ENCODE peak calls at places on chromosomes 11 and 22, in six cellular contexts. P, K, X, H, O and M are unnamed samples.

GRCh38 chr22:48646216-48646925 is 1181.3 kb downstream of the BRD1 start:
- DNase-seq in O (no peak), K (no peak), P (no peak), X (no peak), H (no peak), M (no peak)

GRCh38 chr11:119436093-119436492 is 13.1 kb upstream of the THY1 start:
- DNase-seq in H (no peak), O (no peak), P (no peak), K (no peak), X (no peak), M (no peak)

GRCh38 chr11:104113541-104113940 is 50.4 kb downstream of the PDGFD start:
- DNase-seq in O (no peak), H (no peak), K (no peak), X (no peak), P (no peak), M (no peak)

GRCh38 chr11:130866831-130867230 is 49.4 kb downstream of the SNX19 start:
- DNase-seq in O (no peak), K (no peak), H (no peak), P (no peak), X (no peak), M (no peak)

GRCh38 chr11:65609236-65609635 is 4.8 kb downstream of the MAP3K11 start:
- DNase-seq in P (no peak), H (no peak), O (no peak), X (no peak), K (no peak), M (no peak)

GRCh38 chr11:96215094-96215782 is 127.8 kb downstream of the MAML2 start:
- DNase-seq in O (peak), H (no peak), X (no peak), K (no peak), P (no peak), M (peak)

GRCh38 chr22:19488884-19489843 is 9.4 kb downstream of the CDC45 start:
- DNase-seq in K (no peak), H (no peak), P (no peak), X (no peak), O (peak), M (peak)

GRCh38 chr11:2589538-2589934 is 110.3 kb downstream of the KCNQ1OT1 start:
- DNase-seq in K (no peak), O (no peak), H (no peak), P (no peak), X (no peak), M (no peak)

GRCh38 chr11:88355887-88356286 is 18.4 kb upstream of the CTSC start:
- DNase-seq in X (no peak), O (no peak), H (no peak), K (no peak), P (no peak), M (no peak)

GRCh38 chr11:118003021-118003423 is 16.8 kb downstream of the IL10RA start:
- DNase-seq in X (no peak), H (no peak), K (peak), P (no peak), O (peak), M (no peak)

GRCh38 chr22:43078522-43078921 is 10.7 kb downstream of the TTLL1 start:
- DNase-seq in X (no peak), P (no peak), H (no peak), O (peak), K (no peak), M (no peak)

GRCh38 chr11:101807521-101807920 is 107.3 kb upstream of the CEP126 start:
- DNase-seq in H (no peak), O (no peak), P (no peak), K (no peak), X (no peak), M (no peak)

DNA sequence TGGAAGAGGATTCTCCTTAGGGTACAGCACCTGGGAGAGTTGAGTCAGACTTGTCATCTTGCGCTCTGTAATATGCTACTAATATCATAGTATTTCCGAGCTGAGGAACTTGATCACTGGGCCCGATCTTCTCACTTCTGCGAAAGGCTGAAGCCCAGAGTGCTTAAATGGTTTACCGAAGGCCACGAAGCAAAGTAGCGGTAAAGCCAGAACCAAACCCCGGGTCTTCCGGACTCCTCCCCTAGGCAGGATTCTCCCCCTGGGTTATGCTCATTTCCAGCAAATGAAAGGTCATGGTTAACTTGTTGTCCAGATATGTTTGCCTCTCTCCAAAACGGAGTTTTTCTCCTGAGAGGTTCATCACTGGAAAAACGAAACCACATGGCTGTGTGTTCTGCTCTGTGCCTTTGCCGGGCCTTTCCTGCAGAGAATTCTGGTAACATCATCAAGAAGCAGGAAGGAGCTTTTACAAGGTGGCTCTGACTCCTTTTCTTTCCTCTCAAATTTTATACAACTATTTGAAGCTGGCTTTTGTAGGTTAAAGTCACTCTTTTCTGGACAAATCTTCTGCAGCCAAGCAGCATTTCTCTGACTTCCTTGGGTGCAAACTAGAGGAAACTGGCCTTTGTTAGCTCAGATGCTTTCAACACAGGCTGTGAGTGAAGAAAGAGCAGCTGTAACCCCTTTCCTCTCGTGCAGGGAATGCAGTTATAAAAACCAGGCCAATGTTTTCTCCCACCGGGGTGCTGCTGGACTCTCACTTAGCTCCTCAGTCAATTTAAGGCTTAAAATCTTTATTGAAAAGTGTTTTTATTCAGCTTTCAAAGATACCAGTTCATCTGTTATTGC is 35.5 kb downstream of the UBASH3B start:
- DNase-seq in O (peak), H (no peak), X (no peak), P (no peak), K (no peak), M (no peak)
- H3K4me3 ChIP-seq in O (no peak), H (peak), X (no peak), P (no peak), K (peak), M (no peak)

DNA sequence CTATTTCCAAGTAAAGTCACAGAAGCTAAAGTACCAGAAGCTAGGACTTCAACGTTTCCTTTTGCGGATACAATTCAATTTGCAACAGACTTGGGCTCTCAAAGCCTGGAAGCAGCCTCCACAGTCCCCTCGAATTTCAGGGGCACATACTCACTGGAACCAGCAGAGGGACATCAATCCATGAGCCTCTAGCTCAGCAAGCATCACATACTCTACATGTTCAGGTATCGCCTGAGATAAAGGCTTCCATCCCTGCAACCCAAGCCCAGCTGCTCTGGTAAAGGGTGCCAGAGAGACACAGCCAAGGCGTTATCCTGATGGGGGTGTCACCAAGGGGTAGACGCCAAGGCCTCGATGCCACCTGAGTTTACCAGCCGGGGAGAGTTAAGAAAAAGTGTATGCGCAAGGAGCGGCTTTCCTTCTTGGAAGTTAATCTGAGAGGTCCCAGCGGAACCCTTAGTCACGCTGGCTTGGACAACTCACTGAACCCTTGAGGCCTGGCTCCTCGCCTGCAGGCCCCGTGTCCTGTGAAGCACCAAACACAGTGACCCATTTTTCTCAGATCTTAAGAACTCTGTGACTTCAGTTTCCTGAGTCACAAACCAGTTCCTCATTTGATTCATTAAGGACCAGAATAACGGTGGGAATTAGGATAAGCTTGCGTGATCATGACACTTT is 13.0 kb downstream of the LTO1 start:
- DNase-seq in H (peak), X (no peak), O (no peak), P (no peak), K (no peak), M (no peak)
- H3K27ac ChIP-seq in H (no peak), X (no peak), O (no peak), P (no peak), K (no peak), M (no peak)

GRCh38 chr22:39245130-39246039 is 603 bp upstream of the PDGFB start:
- DNase-seq in O (no peak), P (no peak), K (no peak), H (peak), X (no peak), M (no peak)

GRCh38 chr22:39244496-39245129 is at the start of gene PDGFB:
- DNase-seq in X (no peak), K (no peak), H (peak), P (no peak), O (no peak), M (no peak)

GRCh38 chr22:39242809-39243442 is 1.9 kb downstream of the PDGFB start:
- DNase-seq in K (no peak), H (peak), X (no peak), O (no peak), P (no peak), M (no peak)

GRCh38 chr22:39243443-39244072 is 1.2 kb downstream of the PDGFB start:
- DNase-seq in P (no peak), H (peak), K (no peak), O (no peak), X (no peak), M (no peak)

GRCh38 chr22:39244073-39244495 is 698 bp downstream of the PDGFB start:
- DNase-seq in X (no peak), H (peak), O (no peak), K (no peak), P (no peak), M (no peak)
- H3K4me3 ChIP-seq in X (peak), H (peak), O (no peak), K (peak), P (peak), M (no peak)

GRCh38 chr11:63929616-63930015 is 9.2 kb upstream of the NAA40 start:
- DNase-seq in K (no peak), P (no peak), H (no peak), X (no peak), O (no peak), M (no peak)
- H3K27ac ChIP-seq in K (no peak), P (no peak), H (no peak), X (no peak), O (no peak), M (no peak)

GRCh38 chr11:128890543-128891409 is at the start of gene KCNJ5:
- DNase-seq in X (no peak), O (peak), K (no peak), H (peak), P (no peak), M (no peak)
- H3K4me3 ChIP-seq in X (peak), O (no peak), K (peak), H (peak), P (peak), M (peak)

DNA sequence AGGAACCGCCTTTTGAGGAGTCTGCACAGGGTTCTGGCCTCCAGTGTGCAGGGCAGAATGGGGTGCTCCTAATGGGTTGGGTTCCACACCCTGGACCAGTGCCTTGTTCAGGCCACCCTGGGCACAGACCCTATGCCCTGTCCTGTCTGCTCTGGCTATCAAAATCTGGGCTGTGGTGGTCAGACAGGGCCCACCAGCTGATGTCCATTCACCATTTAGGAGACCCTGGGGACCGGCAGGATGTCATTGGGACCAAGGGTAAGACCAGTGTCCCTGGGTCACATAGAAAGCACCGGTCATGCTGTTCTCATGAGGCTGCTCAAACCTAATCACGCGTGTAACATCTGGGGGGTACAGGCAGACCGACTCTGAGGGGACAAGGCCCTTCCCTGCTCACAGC is 37.3 kb downstream of the PARVG start:
- DNase-seq in H (no peak), K (no peak), O (no peak), P (no peak), X (no peak), M (no peak)
- H3K27ac ChIP-seq in H (no peak), K (no peak), O (no peak), P (no peak), X (no peak), M (no peak)

DNA sequence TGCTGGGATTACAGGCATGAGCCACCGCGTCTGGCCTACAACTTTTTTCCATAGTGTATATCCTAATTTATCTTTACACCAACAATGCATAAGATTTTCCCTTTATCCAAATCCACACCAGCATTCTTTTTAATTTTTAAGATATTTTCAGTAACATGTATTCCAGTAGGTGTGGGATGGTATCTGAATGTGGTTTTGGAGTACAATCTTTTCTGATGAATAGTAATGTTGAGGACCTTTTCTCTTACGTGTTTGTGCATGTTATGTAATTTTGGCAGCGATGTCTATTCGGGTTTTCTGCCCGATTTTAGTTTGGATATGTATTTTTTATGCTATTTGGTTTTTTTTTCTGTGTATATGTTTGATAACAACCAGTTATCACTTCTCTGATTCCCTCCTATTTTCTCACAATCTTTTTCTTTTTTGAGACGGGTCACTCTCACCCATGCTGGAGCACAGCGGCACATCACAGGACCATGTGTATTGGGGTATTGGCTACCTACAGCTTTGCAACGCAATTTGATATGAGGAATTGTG is 114.6 kb upstream of the GRK3 start:
- DNase-seq in X (no peak), O (no peak), P (no peak), K (no peak), H (no peak), M (no peak)
- H3K4me3 ChIP-seq in X (no peak), O (no peak), P (no peak), K (no peak), H (no peak), M (no peak)

GRCh38 chr22:36406721-36407120 is 19.0 kb upstream of the MYH9 start:
- DNase-seq in H (no peak), O (no peak), X (no peak), P (no peak), K (no peak), M (no peak)

GRCh38 chr22:36405221-36405631 is 17.5 kb upstream of the MYH9 start:
- DNase-seq in P (no peak), X (no peak), H (no peak), O (no peak), K (no peak), M (no peak)

GRCh38 chr22:36404436-36404835 is 16.7 kb upstream of the MYH9 start:
- DNase-seq in K (no peak), H (no peak), O (no peak), P (no peak), X (no peak), M (no peak)

GRCh38 chr22:36406139-36406538 is 18.4 kb upstream of the MYH9 start:
- DNase-seq in K (no peak), O (no peak), P (no peak), H (no peak), X (no peak), M (no peak)

GRCh38 chr22:36405671-36406070 is 17.9 kb upstream of the MYH9 start:
- DNase-seq in K (no peak), O (no peak), X (no peak), H (no peak), P (no peak), M (no peak)
- H3K27ac ChIP-seq in K (no peak), O (peak), X (no peak), H (no peak), P (no peak), M (no peak)

DNA sequence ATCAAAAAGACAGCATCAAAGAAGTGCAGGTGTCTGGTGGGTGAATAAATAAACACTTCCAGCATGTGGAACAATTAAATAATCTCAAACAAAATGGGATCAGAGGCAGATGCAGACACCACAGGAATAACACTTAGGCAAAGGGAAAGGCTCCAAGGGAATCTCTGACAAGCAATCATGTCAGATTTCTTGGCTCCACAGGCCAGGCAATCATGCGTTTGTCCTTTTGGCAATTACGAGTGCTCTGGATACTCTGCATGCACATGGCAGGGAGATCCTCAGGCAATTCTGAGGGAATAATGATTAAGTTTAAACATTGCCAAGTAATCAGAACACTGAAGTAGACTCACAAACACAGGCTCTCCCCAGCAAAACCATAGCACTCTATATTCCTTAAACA is 403.4 kb upstream of the LUZP2 start:
- DNase-seq in K (no peak), P (no peak), H (no peak), X (no peak), O (no peak), M (no peak)
- H3K4me3 ChIP-seq in K (no peak), P (no peak), H (no peak), X (no peak), O (no peak), M (no peak)